ENCODE peak calls at places on chromosome 6, in eight cellular contexts. One of them, this sample, is unnamed.

GRCh38 chr6:127641905-127642304 is 64.9 kb downstream of the C6orf58 start:
- DNase-seq in cardiac muscle cell: peak; percentile 51
- DNase-seq in ascending aorta: no peak
- DNase-seq in uterus: no peak
- DNase-seq in HCT116: peak; percentile 24
- DNase-seq in neural progenitor cell: peak; percentile 72
- DNase-seq in IMR-90: peak; percentile 36
- DNase-seq in pancreas: no peak
- DNase-seq in this sample: no peak

GRCh38 chr6:4797590-4797989 is 21.4 kb downstream of the CDYL start:
- DNase-seq in cardiac muscle cell: no peak
- DNase-seq in ascending aorta: no peak
- DNase-seq in uterus: no peak
- DNase-seq in HCT116: no peak
- DNase-seq in neural progenitor cell: no peak
- DNase-seq in IMR-90: peak; percentile 65
- DNase-seq in pancreas: no peak
- DNase-seq in this sample: no peak

GRCh38 chr6:16523550-16524379 is 237.5 kb downstream of the ATXN1 start:
- DNase-seq in cardiac muscle cell: peak; percentile 97
- DNase-seq in ascending aorta: no peak
- DNase-seq in uterus: peak; percentile 43
- DNase-seq in HCT116: no peak
- DNase-seq in neural progenitor cell: no peak
- DNase-seq in IMR-90: peak; percentile 93
- DNase-seq in pancreas: no peak
- DNase-seq in this sample: no peak

GRCh38 chr6:131949909-131950766 is 1.0 kb downstream of the CCN2 start:
- DNase-seq in cardiac muscle cell: peak; percentile 96
- DNase-seq in ascending aorta: peak; percentile 85
- DNase-seq in uterus: peak; percentile 87
- DNase-seq in HCT116: peak; percentile 32
- DNase-seq in neural progenitor cell: peak; percentile 91
- DNase-seq in IMR-90: peak; percentile 92
- DNase-seq in pancreas: peak; percentile 76
- DNase-seq in this sample: no peak

GRCh38 chr6:105981002-105981887 is 104.9 kb upstream of the PRDM1 start:
- DNase-seq in cardiac muscle cell: no peak
- DNase-seq in ascending aorta: no peak
- DNase-seq in uterus: no peak
- DNase-seq in HCT116: no peak
- DNase-seq in neural progenitor cell: peak; percentile 26
- DNase-seq in IMR-90: no peak
- DNase-seq in pancreas: no peak
- DNase-seq in this sample: peak; percentile 28

GRCh38 chr6:13183446-13184088 is 144.8 kb downstream of the TBC1D7 start:
- DNase-seq in cardiac muscle cell: no peak
- DNase-seq in ascending aorta: peak; percentile 40
- DNase-seq in uterus: no peak
- DNase-seq in HCT116: no peak
- DNase-seq in neural progenitor cell: no peak
- DNase-seq in IMR-90: no peak
- DNase-seq in pancreas: no peak
- DNase-seq in this sample: no peak

GRCh38 chr6:52407467-52407866 is 12.7 kb upstream of the EFHC1 start:
- DNase-seq in cardiac muscle cell: peak; percentile 60
- DNase-seq in ascending aorta: no peak
- DNase-seq in uterus: no peak
- DNase-seq in HCT116: no peak
- DNase-seq in neural progenitor cell: peak; percentile 77
- DNase-seq in IMR-90: peak; percentile 61
- DNase-seq in pancreas: no peak
- DNase-seq in this sample: peak; percentile 32

GRCh38 chr6:124028117-124028516 is 224.5 kb downstream of the NKAIN2 start:
- DNase-seq in cardiac muscle cell: no peak
- DNase-seq in ascending aorta: no peak
- DNase-seq in uterus: no peak
- DNase-seq in HCT116: no peak
- DNase-seq in neural progenitor cell: no peak
- DNase-seq in IMR-90: no peak
- DNase-seq in pancreas: no peak
- DNase-seq in this sample: no peak

GRCh38 chr6:97958143-97958542 is 675.1 kb upstream of the MMS22L start:
- DNase-seq in cardiac muscle cell: no peak
- DNase-seq in ascending aorta: no peak
- DNase-seq in uterus: no peak
- DNase-seq in HCT116: no peak
- DNase-seq in neural progenitor cell: peak; percentile 45
- DNase-seq in IMR-90: no peak
- DNase-seq in pancreas: no peak
- DNase-seq in this sample: no peak

GRCh38 chr6:87155920-87156600 is 695 bp downstream of the ZNF292 start:
- DNase-seq in cardiac muscle cell: peak; percentile 58
- DNase-seq in ascending aorta: peak; percentile 72
- DNase-seq in uterus: peak; percentile 39
- DNase-seq in HCT116: no peak
- DNase-seq in neural progenitor cell: peak; percentile 95
- DNase-seq in IMR-90: peak; percentile 46
- DNase-seq in pancreas: peak; percentile 41
- DNase-seq in this sample: no peak

GRCh38 chr6:93389192-93389591 is 30.2 kb downstream of the EPHA7 start:
- DNase-seq in cardiac muscle cell: peak; percentile 0
- DNase-seq in ascending aorta: no peak
- DNase-seq in uterus: no peak
- DNase-seq in HCT116: no peak
- DNase-seq in neural progenitor cell: no peak
- DNase-seq in IMR-90: no peak
- DNase-seq in pancreas: no peak
- DNase-seq in this sample: no peak

GRCh38 chr6:154457881-154458284 is 52.6 kb downstream of the CNKSR3 start:
- DNase-seq in cardiac muscle cell: no peak
- DNase-seq in ascending aorta: no peak
- DNase-seq in uterus: no peak
- DNase-seq in HCT116: no peak
- DNase-seq in neural progenitor cell: no peak
- DNase-seq in IMR-90: no peak
- DNase-seq in pancreas: peak; percentile 50
- DNase-seq in this sample: no peak

GRCh38 chr6:76422814-76423213 is 350.4 kb upstream of the IMPG1 start:
- DNase-seq in cardiac muscle cell: no peak
- DNase-seq in ascending aorta: no peak
- DNase-seq in uterus: no peak
- DNase-seq in HCT116: no peak
- DNase-seq in neural progenitor cell: no peak
- DNase-seq in IMR-90: no peak
- DNase-seq in pancreas: no peak
- DNase-seq in this sample: no peak

GRCh38 chr6:18507018-18507415 is 119.9 kb downstream of the RNF144B start:
- DNase-seq in cardiac muscle cell: no peak
- DNase-seq in ascending aorta: no peak
- DNase-seq in uterus: no peak
- DNase-seq in HCT116: no peak
- DNase-seq in neural progenitor cell: peak; percentile 71
- DNase-seq in IMR-90: no peak
- DNase-seq in pancreas: no peak
- DNase-seq in this sample: no peak

GRCh38 chr6:326896-327537 is 34.7 kb downstream of the DUSP22 start:
- DNase-seq in cardiac muscle cell: no peak
- DNase-seq in ascending aorta: no peak
- DNase-seq in uterus: no peak
- DNase-seq in HCT116: no peak
- DNase-seq in neural progenitor cell: no peak
- DNase-seq in IMR-90: no peak
- DNase-seq in pancreas: no peak
- DNase-seq in this sample: no peak
- H3K4me1 ChIP-seq in cardiac muscle cell: peaks cover 20% of the 10 kb centered on the region
- H3K4me1 ChIP-seq in ascending aorta: peaks cover 8% of the 10 kb centered on the region
- H3K4me1 ChIP-seq in uterus: peaks cover 12% of the 10 kb centered on the region
- H3K4me1 ChIP-seq in HCT116: no peaks in the 10 kb centered on the region
- H3K4me1 ChIP-seq in neural progenitor cell: no peaks in the 10 kb centered on the region
- H3K4me1 ChIP-seq in IMR-90: peaks cover 9% of the 10 kb centered on the region
- H3K4me1 ChIP-seq in pancreas: peaks cover 9% of the 10 kb centered on the region
- H3K4me1 ChIP-seq in this sample: no peaks in the 10 kb centered on the region

GRCh38 chr6:398065-398464 is 6.5 kb downstream of the IRF4 start:
- DNase-seq in cardiac muscle cell: no peak
- DNase-seq in ascending aorta: no peak
- DNase-seq in uterus: no peak
- DNase-seq in HCT116: no peak
- DNase-seq in neural progenitor cell: no peak
- DNase-seq in IMR-90: no peak
- DNase-seq in pancreas: no peak
- DNase-seq in this sample: no peak
- H3K27me3 ChIP-seq in cardiac muscle cell: peaks cover 57% of the 10 kb centered on the region
- H3K27me3 ChIP-seq in ascending aorta: no peaks in the 10 kb centered on the region
- H3K27me3 ChIP-seq in uterus: peaks cover 1% of the 10 kb centered on the region
- H3K27me3 ChIP-seq in HCT116: peaks cover 12% of the 10 kb centered on the region
- H3K27me3 ChIP-seq in neural progenitor cell: peaks cover 56% of the 10 kb centered on the region
- H3K27me3 ChIP-seq in IMR-90: peaks cover 68% of the 10 kb centered on the region
- H3K27me3 ChIP-seq in pancreas: peaks cover 20% of the 10 kb centered on the region
- H3K27me3 ChIP-seq in this sample: no peaks in the 10 kb centered on the region

DNA sequence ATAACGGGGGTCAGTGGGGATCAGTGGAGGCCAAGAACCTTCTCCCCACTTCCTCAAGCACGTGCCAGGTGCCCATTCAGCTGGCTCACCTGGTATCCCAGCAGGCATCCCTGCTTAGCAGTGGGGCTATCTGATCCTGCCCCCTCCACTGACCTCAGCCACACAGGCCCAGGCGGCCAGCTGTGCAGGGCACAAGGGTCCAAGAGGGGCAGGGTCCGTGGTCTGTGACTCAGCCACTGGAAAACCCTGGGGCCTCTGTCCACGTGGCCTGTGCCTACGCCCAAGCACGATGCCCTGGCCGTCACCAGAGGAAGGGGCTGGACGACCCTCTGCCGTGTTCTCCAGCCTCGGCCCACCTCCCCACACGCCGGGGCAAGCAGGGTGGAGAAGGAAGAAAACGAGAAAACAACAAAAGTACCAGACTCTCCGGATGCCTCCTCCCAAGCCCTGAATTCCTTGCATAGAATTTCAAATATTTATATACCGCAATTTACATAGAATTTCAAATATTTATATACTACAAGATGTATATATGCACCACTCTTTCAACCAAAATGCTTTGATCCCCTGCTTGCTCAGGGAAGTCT is 12.1 kb downstream of the PXDC1 start:
- DNase-seq in cardiac muscle cell: no peak
- DNase-seq in ascending aorta: peak; percentile 62
- DNase-seq in uterus: peak; percentile 14
- DNase-seq in HCT116: no peak
- DNase-seq in neural progenitor cell: no peak
- DNase-seq in IMR-90: no peak
- DNase-seq in pancreas: no peak
- DNase-seq in this sample: no peak
- H3K4me1 ChIP-seq in cardiac muscle cell: no peaks in the 10 kb centered on the region
- H3K4me1 ChIP-seq in ascending aorta: peaks cover 86% of the 10 kb centered on the region
- H3K4me1 ChIP-seq in uterus: peaks cover 26% of the 10 kb centered on the region
- H3K4me1 ChIP-seq in HCT116: peaks cover 10% of the 10 kb centered on the region
- H3K4me1 ChIP-seq in neural progenitor cell: no peaks in the 10 kb centered on the region
- H3K4me1 ChIP-seq in IMR-90: peaks cover 32% of the 10 kb centered on the region
- H3K4me1 ChIP-seq in pancreas: no peaks in the 10 kb centered on the region
- H3K4me1 ChIP-seq in this sample: peaks cover 6% of the 10 kb centered on the region

GRCh38 chr6:46691052-46691451 is 3.4 kb downstream of the TDRD6 start:
- DNase-seq in cardiac muscle cell: no peak
- DNase-seq in ascending aorta: no peak
- DNase-seq in uterus: no peak
- DNase-seq in HCT116: no peak
- DNase-seq in neural progenitor cell: no peak
- DNase-seq in IMR-90: no peak
- DNase-seq in pancreas: no peak
- DNase-seq in this sample: no peak
- H3K27me3 ChIP-seq in cardiac muscle cell: no peaks in the 10 kb centered on the region
- H3K27me3 ChIP-seq in ascending aorta: no peaks in the 10 kb centered on the region
- H3K27me3 ChIP-seq in uterus: no peaks in the 10 kb centered on the region
- H3K27me3 ChIP-seq in HCT116: no peaks in the 10 kb centered on the region
- H3K27me3 ChIP-seq in neural progenitor cell: no peaks in the 10 kb centered on the region
- H3K27me3 ChIP-seq in IMR-90: no peaks in the 10 kb centered on the region
- H3K27me3 ChIP-seq in pancreas: no peaks in the 10 kb centered on the region
- H3K27me3 ChIP-seq in this sample: peaks cover 9% of the 10 kb centered on the region

DNA sequence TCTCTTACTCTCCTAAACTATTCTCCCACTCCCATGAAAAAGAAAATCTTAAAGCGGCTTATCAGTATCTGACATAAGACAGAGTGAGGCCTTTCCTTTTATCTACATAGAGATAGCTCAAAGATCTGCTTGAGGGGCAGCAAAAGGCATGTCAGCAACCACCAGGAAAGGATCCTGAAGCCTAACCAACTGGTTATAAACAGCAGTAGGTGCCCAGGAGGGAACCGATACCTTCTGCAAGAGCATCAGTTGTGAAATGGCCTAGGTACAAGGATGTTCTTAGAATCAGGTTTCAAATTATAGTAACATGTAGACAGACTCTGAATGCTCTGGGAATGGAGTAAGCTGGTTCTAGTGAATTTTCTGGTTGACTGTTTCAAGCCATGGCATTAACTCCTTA is 21.4 kb downstream of the JARID2 start:
- DNase-seq in cardiac muscle cell: no peak
- DNase-seq in ascending aorta: no peak
- DNase-seq in uterus: no peak
- DNase-seq in HCT116: no peak
- DNase-seq in neural progenitor cell: no peak
- DNase-seq in IMR-90: no peak
- DNase-seq in pancreas: no peak
- DNase-seq in this sample: no peak
- H3K4me1 ChIP-seq in cardiac muscle cell: peaks cover 54% of the 10 kb centered on the region
- H3K4me1 ChIP-seq in ascending aorta: peaks cover 17% of the 10 kb centered on the region
- H3K4me1 ChIP-seq in uterus: peaks cover 6% of the 10 kb centered on the region
- H3K4me1 ChIP-seq in HCT116: peaks cover 14% of the 10 kb centered on the region
- H3K4me1 ChIP-seq in neural progenitor cell: peaks cover 59% of the 10 kb centered on the region
- H3K4me1 ChIP-seq in IMR-90: peaks cover 27% of the 10 kb centered on the region
- H3K4me1 ChIP-seq in pancreas: peaks cover 11% of the 10 kb centered on the region
- H3K4me1 ChIP-seq in this sample: peaks cover 61% of the 10 kb centered on the region

GRCh38 chr6:130364224-130364780 is 1.5 kb upstream of the TMEM200A start:
- DNase-seq in cardiac muscle cell: no peak
- DNase-seq in ascending aorta: no peak
- DNase-seq in uterus: no peak
- DNase-seq in HCT116: no peak
- DNase-seq in neural progenitor cell: no peak
- DNase-seq in IMR-90: no peak
- DNase-seq in pancreas: no peak
- DNase-seq in this sample: no peak
- H3K27me3 ChIP-seq in cardiac muscle cell: peaks cover 58% of the 10 kb centered on the region
- H3K27me3 ChIP-seq in ascending aorta: no peaks in the 10 kb centered on the region
- H3K27me3 ChIP-seq in uterus: no peaks in the 10 kb centered on the region
- H3K27me3 ChIP-seq in HCT116: no peaks in the 10 kb centered on the region
- H3K27me3 ChIP-seq in neural progenitor cell: peaks cover 23% of the 10 kb centered on the region
- H3K27me3 ChIP-seq in IMR-90: no peaks in the 10 kb centered on the region
- H3K27me3 ChIP-seq in pancreas: peaks cover 6% of the 10 kb centered on the region
- H3K27me3 ChIP-seq in this sample: peaks cover 5% of the 10 kb centered on the region